ENCODE peak calls at places on chromosomes 2 and 18, in six cellular contexts. One of them, this sample, is unnamed.

GRCh38 chr18:26215247-26215970 is 10.8 kb upstream of the TAF4B start:
- DNase-seq in HFFc6: no peak
- DNase-seq in amygdala: no peak
- DNase-seq in T1000: no peak
- DNase-seq in epithelial cell of prostate: no peak
- DNase-seq in ACHN: no peak
- DNase-seq in this sample: peak; percentile 62

GRCh38 chr18:10297079-10297478 is 157.4 kb upstream of the APCDD1 start:
- DNase-seq in HFFc6: no peak
- DNase-seq in amygdala: no peak
- DNase-seq in T1000: no peak
- DNase-seq in epithelial cell of prostate: no peak
- DNase-seq in ACHN: no peak
- DNase-seq in this sample: no peak

GRCh38 chr2:159807183-159808037 is 9.4 kb upstream of the CD302 start:
- DNase-seq in HFFc6: peak; percentile 39
- DNase-seq in amygdala: no peak
- DNase-seq in T1000: peak; percentile 7
- DNase-seq in epithelial cell of prostate: no peak
- DNase-seq in ACHN: peak; percentile 77
- DNase-seq in this sample: peak; percentile 28

GRCh38 chr2:158651358-158652057 is 143.6 kb upstream of the DAPL1 start:
- DNase-seq in HFFc6: no peak
- DNase-seq in amygdala: no peak
- DNase-seq in T1000: no peak
- DNase-seq in epithelial cell of prostate: no peak
- DNase-seq in ACHN: no peak
- DNase-seq in this sample: no peak

GRCh38 chr18:63505566-63506335 is 29.0 kb downstream of the SERPINB5 start:
- DNase-seq in HFFc6: peak; percentile 37
- DNase-seq in amygdala: no peak
- DNase-seq in T1000: peak; percentile 3
- DNase-seq in epithelial cell of prostate: no peak
- DNase-seq in ACHN: peak; percentile 32
- DNase-seq in this sample: peak; percentile 49

GRCh38 chr2:10497797-10498251 is 49.7 kb upstream of the ODC1 start:
- DNase-seq in HFFc6: peak; percentile 84
- DNase-seq in amygdala: no peak
- DNase-seq in T1000: peak; percentile 80
- DNase-seq in epithelial cell of prostate: peak; percentile 81
- DNase-seq in ACHN: peak; percentile 75
- DNase-seq in this sample: no peak

GRCh38 chr18:48948112-48949050 is 2.4 kb downstream of the SMAD7 start:
- DNase-seq in HFFc6: peak; percentile 74
- DNase-seq in amygdala: no peak
- DNase-seq in T1000: no peak
- DNase-seq in epithelial cell of prostate: no peak
- DNase-seq in ACHN: no peak
- DNase-seq in this sample: peak; percentile 67

GRCh38 chr2:127415593-127416485 is 2.4 kb upstream of the PROC start:
- DNase-seq in HFFc6: no peak
- DNase-seq in amygdala: no peak
- DNase-seq in T1000: no peak
- DNase-seq in epithelial cell of prostate: no peak
- DNase-seq in ACHN: peak; percentile 76
- DNase-seq in this sample: peak; percentile 84

GRCh38 chr2:64548795-64549194 is 24.7 kb downstream of the AFTPH start:
- DNase-seq in HFFc6: no peak
- DNase-seq in amygdala: no peak
- DNase-seq in T1000: no peak
- DNase-seq in epithelial cell of prostate: no peak
- DNase-seq in ACHN: no peak
- DNase-seq in this sample: no peak

GRCh38 chr2:239679755-239680154 is 278.9 kb upstream of the HDAC4 start:
- DNase-seq in HFFc6: no peak
- DNase-seq in amygdala: no peak
- DNase-seq in T1000: no peak
- DNase-seq in epithelial cell of prostate: no peak
- DNase-seq in ACHN: no peak
- DNase-seq in this sample: no peak

GRCh38 chr2:106159867-106160785 is 34.0 kb downstream of the UXS1 start:
- DNase-seq in HFFc6: no peak
- DNase-seq in amygdala: no peak
- DNase-seq in T1000: no peak
- DNase-seq in epithelial cell of prostate: no peak
- DNase-seq in ACHN: no peak
- DNase-seq in this sample: peak; percentile 29

GRCh38 chr2:64905338-64906024 is 83.7 kb upstream of the SLC1A4 start:
- DNase-seq in HFFc6: no peak
- DNase-seq in amygdala: no peak
- DNase-seq in T1000: no peak
- DNase-seq in epithelial cell of prostate: peak; percentile 18
- DNase-seq in ACHN: no peak
- DNase-seq in this sample: no peak

GRCh38 chr2:204544961-204545860 is at the start of gene PARD3B:
- DNase-seq in HFFc6: peak; percentile 37
- DNase-seq in amygdala: no peak
- DNase-seq in T1000: peak; percentile 51
- DNase-seq in epithelial cell of prostate: no peak
- DNase-seq in ACHN: peak; percentile 68
- DNase-seq in this sample: peak; percentile 28

GRCh38 chr2:9646631-9647030 is 15.8 kb upstream of the YWHAQ start:
- DNase-seq in HFFc6: no peak
- DNase-seq in amygdala: no peak
- DNase-seq in T1000: no peak
- DNase-seq in epithelial cell of prostate: no peak
- DNase-seq in ACHN: no peak
- DNase-seq in this sample: no peak

GRCh38 chr18:25245299-25245698 is 106.7 kb downstream of the ZNF521 start:
- DNase-seq in HFFc6: no peak
- DNase-seq in amygdala: no peak
- DNase-seq in T1000: no peak
- DNase-seq in epithelial cell of prostate: no peak
- DNase-seq in ACHN: no peak
- DNase-seq in this sample: no peak

GRCh38 chr2:238459081-238459629 is 32.4 kb downstream of the ASB1 start:
- DNase-seq in HFFc6: no peak
- DNase-seq in amygdala: no peak
- DNase-seq in T1000: no peak
- DNase-seq in epithelial cell of prostate: no peak
- DNase-seq in ACHN: no peak
- DNase-seq in this sample: no peak

GRCh38 chr18:28398491-28398890 is 221.6 kb upstream of the CDH2 start:
- DNase-seq in HFFc6: no peak
- DNase-seq in amygdala: no peak
- DNase-seq in T1000: no peak
- DNase-seq in epithelial cell of prostate: no peak
- DNase-seq in ACHN: no peak
- DNase-seq in this sample: no peak

GRCh38 chr18:56358608-56359007 is 279.8 kb downstream of the TXNL1 start:
- DNase-seq in HFFc6: no peak
- DNase-seq in amygdala: no peak
- DNase-seq in T1000: no peak
- DNase-seq in epithelial cell of prostate: no peak
- DNase-seq in ACHN: no peak
- DNase-seq in this sample: no peak

GRCh38 chr18:13141209-13141608 is 77.4 kb upstream of the LDLRAD4 start:
- DNase-seq in HFFc6: no peak
- DNase-seq in amygdala: no peak
- DNase-seq in T1000: no peak
- DNase-seq in epithelial cell of prostate: no peak
- DNase-seq in ACHN: no peak
- DNase-seq in this sample: no peak

GRCh38 chr18:7116001-7116831 is 1.4 kb downstream of the LAMA1 start:
- DNase-seq in HFFc6: no peak
- DNase-seq in amygdala: no peak
- DNase-seq in T1000: no peak
- DNase-seq in epithelial cell of prostate: no peak
- DNase-seq in ACHN: peak; percentile 67
- DNase-seq in this sample: no peak

GRCh38 chr2:59176737-59177136 is 935.6 kb upstream of the FANCL start:
- DNase-seq in HFFc6: no peak
- DNase-seq in amygdala: no peak
- DNase-seq in T1000: no peak
- DNase-seq in epithelial cell of prostate: no peak
- DNase-seq in ACHN: no peak
- DNase-seq in this sample: no peak

GRCh38 chr2:175003875-175004729 is 1.1 kb downstream of the CHN1 start:
- DNase-seq in HFFc6: peak; percentile 3
- DNase-seq in amygdala: no peak
- DNase-seq in T1000: no peak
- DNase-seq in epithelial cell of prostate: no peak
- DNase-seq in ACHN: peak; percentile 50
- DNase-seq in this sample: no peak

GRCh38 chr2:106280653-106281202 is 86.6 kb upstream of the UXS1 start:
- DNase-seq in HFFc6: no peak
- DNase-seq in amygdala: no peak
- DNase-seq in T1000: no peak
- DNase-seq in epithelial cell of prostate: no peak
- DNase-seq in ACHN: no peak
- DNase-seq in this sample: no peak

GRCh38 chr2:46335404-46335965 is 38.3 kb downstream of the EPAS1 start:
- DNase-seq in HFFc6: peak; percentile 47
- DNase-seq in amygdala: no peak
- DNase-seq in T1000: no peak
- DNase-seq in epithelial cell of prostate: no peak
- DNase-seq in ACHN: no peak
- DNase-seq in this sample: no peak

GRCh38 chr18:2971741-2972552 is 41.0 kb downstream of the LPIN2 start:
- DNase-seq in HFFc6: no peak
- DNase-seq in amygdala: no peak
- DNase-seq in T1000: no peak
- DNase-seq in epithelial cell of prostate: no peak
- DNase-seq in ACHN: peak; percentile 46
- DNase-seq in this sample: peak; percentile 76

GRCh38 chr2:109049022-109049421 is 60.0 kb upstream of the EDAR start:
- DNase-seq in HFFc6: no peak
- DNase-seq in amygdala: no peak
- DNase-seq in T1000: no peak
- DNase-seq in epithelial cell of prostate: no peak
- DNase-seq in ACHN: no peak
- DNase-seq in this sample: no peak

GRCh38 chr2:114786901-114787300 is 344.5 kb downstream of the DPP10 start:
- DNase-seq in HFFc6: no peak
- DNase-seq in amygdala: no peak
- DNase-seq in T1000: no peak
- DNase-seq in epithelial cell of prostate: no peak
- DNase-seq in ACHN: no peak
- DNase-seq in this sample: no peak

GRCh38 chr2:143974262-143974661 is 545.7 kb downstream of the ZEB2 start:
- DNase-seq in HFFc6: peak; percentile 10
- DNase-seq in amygdala: no peak
- DNase-seq in T1000: no peak
- DNase-seq in epithelial cell of prostate: no peak
- DNase-seq in ACHN: no peak
- DNase-seq in this sample: no peak

GRCh38 chr18:44342167-44342566 is 338.5 kb upstream of the SETBP1 start:
- DNase-seq in HFFc6: no peak
- DNase-seq in amygdala: no peak
- DNase-seq in T1000: no peak
- DNase-seq in epithelial cell of prostate: peak; percentile 29
- DNase-seq in ACHN: no peak
- DNase-seq in this sample: no peak

GRCh38 chr2:174023591-174024523 is 58.7 kb upstream of the SP3 start:
- DNase-seq in HFFc6: peak; percentile 86
- DNase-seq in amygdala: no peak
- DNase-seq in T1000: peak; percentile 73
- DNase-seq in epithelial cell of prostate: peak; percentile 99
- DNase-seq in ACHN: no peak
- DNase-seq in this sample: peak; percentile 48

GRCh38 chr2:60440761-60441160 is 112.7 kb downstream of the BCL11A start:
- DNase-seq in HFFc6: no peak
- DNase-seq in amygdala: no peak
- DNase-seq in T1000: no peak
- DNase-seq in epithelial cell of prostate: no peak
- DNase-seq in ACHN: no peak
- DNase-seq in this sample: no peak

GRCh38 chr2:217653240-217653639 is 349.6 kb downstream of the TNS1 start:
- DNase-seq in HFFc6: peak; percentile 96
- DNase-seq in amygdala: no peak
- DNase-seq in T1000: peak; percentile 66
- DNase-seq in epithelial cell of prostate: peak; percentile 88
- DNase-seq in ACHN: peak; percentile 68
- DNase-seq in this sample: no peak

GRCh38 chr2:28327963-28328922 is 64.4 kb upstream of the FOSL2 start:
- DNase-seq in HFFc6: peak; percentile 22
- DNase-seq in amygdala: no peak
- DNase-seq in T1000: no peak
- DNase-seq in epithelial cell of prostate: no peak
- DNase-seq in ACHN: no peak
- DNase-seq in this sample: no peak

GRCh38 chr2:216115224-216115582 is 6.1 kb downstream of the XRCC5 start:
- DNase-seq in HFFc6: no peak
- DNase-seq in amygdala: no peak
- DNase-seq in T1000: no peak
- DNase-seq in epithelial cell of prostate: peak; percentile 6
- DNase-seq in ACHN: peak; percentile 12
- DNase-seq in this sample: no peak

This sample was measured in GM10248.